ENCODE peak calls at places on chromosomes 2 and 18, in six cellular contexts. One of them, this sample, is unnamed.

GRCh38 chr2:137659616-137660015 is 304.7 kb upstream of the HNMT start:
- DNase-seq in uterus: no peak
- DNase-seq in H54: no peak
- DNase-seq in GM12891: no peak
- DNase-seq in A549: no peak
- DNase-seq in ovary: no peak
- DNase-seq in this sample: no peak

GRCh38 chr2:177471990-177472389 is 79.4 kb downstream of the AGPS start:
- DNase-seq in ovary: no peak
- DNase-seq in GM12891: no peak
- DNase-seq in uterus: no peak
- DNase-seq in H54: no peak
- DNase-seq in A549: no peak
- DNase-seq in this sample: peak; percentile 16

GRCh38 chr18:9404565-9405060 is 70.0 kb downstream of the TWSG1 start:
- DNase-seq in uterus: no peak
- DNase-seq in GM12891: peak; percentile 25
- DNase-seq in ovary: no peak
- DNase-seq in H54: no peak
- DNase-seq in A549: no peak
- DNase-seq in this sample: peak; percentile 50

GRCh38 chr18:41754332-41754731 is 200.7 kb upstream of the PIK3C3 start:
- DNase-seq in uterus: no peak
- DNase-seq in ovary: no peak
- DNase-seq in H54: no peak
- DNase-seq in GM12891: no peak
- DNase-seq in A549: no peak
- DNase-seq in this sample: no peak

GRCh38 chr18:13070460-13070859 is 79.3 kb downstream of the CEP192 start:
- DNase-seq in GM12891: no peak
- DNase-seq in A549: no peak
- DNase-seq in uterus: no peak
- DNase-seq in ovary: no peak
- DNase-seq in H54: no peak
- DNase-seq in this sample: no peak

GRCh38 chr2:40103163-40103562 is 324.1 kb upstream of the THUMPD2 start:
- DNase-seq in H54: no peak
- DNase-seq in uterus: no peak
- DNase-seq in A549: no peak
- DNase-seq in GM12891: no peak
- DNase-seq in ovary: no peak
- DNase-seq in this sample: no peak

GRCh38 chr18:21391074-21391673 is 149.1 kb downstream of the GREB1L start:
- DNase-seq in ovary: no peak
- DNase-seq in A549: peak; percentile 4
- DNase-seq in H54: peak; percentile 2
- DNase-seq in GM12891: no peak
- DNase-seq in uterus: no peak
- DNase-seq in this sample: no peak

GRCh38 chr18:79506191-79507075 is 110.7 kb downstream of the NFATC1 start:
- DNase-seq in uterus: peak; percentile 63
- DNase-seq in ovary: peak; percentile 14
- DNase-seq in A549: no peak
- DNase-seq in H54: no peak
- DNase-seq in GM12891: no peak
- DNase-seq in this sample: peak; percentile 52

GRCh38 chr2:110104025-110104771 is 11.4 kb downstream of the MALL start:
- DNase-seq in A549: no peak
- DNase-seq in uterus: no peak
- DNase-seq in H54: no peak
- DNase-seq in GM12891: no peak
- DNase-seq in ovary: no peak
- DNase-seq in this sample: no peak

GRCh38 chr2:158743466-158743865 is 51.7 kb upstream of the DAPL1 start:
- DNase-seq in H54: no peak
- DNase-seq in GM12891: no peak
- DNase-seq in ovary: peak; percentile 19
- DNase-seq in uterus: no peak
- DNase-seq in A549: no peak
- DNase-seq in this sample: no peak

GRCh38 chr2:100895402-100895801 is 75.5 kb downstream of the NPAS2 start:
- DNase-seq in uterus: no peak
- DNase-seq in A549: no peak
- DNase-seq in H54: no peak
- DNase-seq in GM12891: no peak
- DNase-seq in ovary: no peak
- DNase-seq in this sample: peak; percentile 71

GRCh38 chr2:39470580-39470979 is 33.5 kb upstream of the MAP4K3 start:
- DNase-seq in GM12891: no peak
- DNase-seq in uterus: no peak
- DNase-seq in A549: no peak
- DNase-seq in H54: no peak
- DNase-seq in ovary: no peak
- DNase-seq in this sample: no peak

GRCh38 chr2:48313036-48313877 is 216.7 kb upstream of the STON1 start:
- DNase-seq in GM12891: no peak
- DNase-seq in uterus: no peak
- DNase-seq in A549: no peak
- DNase-seq in H54: no peak
- DNase-seq in ovary: no peak
- DNase-seq in this sample: peak; percentile 44

GRCh38 chr2:118032169-118033013 is 18.5 kb upstream of the CCDC93 start:
- DNase-seq in uterus: no peak
- DNase-seq in H54: no peak
- DNase-seq in A549: peak; percentile 29
- DNase-seq in GM12891: no peak
- DNase-seq in ovary: no peak
- DNase-seq in this sample: peak; percentile 34

GRCh38 chr18:79433431-79433830 is 37.7 kb downstream of the NFATC1 start:
- DNase-seq in GM12891: no peak
- DNase-seq in H54: no peak
- DNase-seq in uterus: no peak
- DNase-seq in A549: no peak
- DNase-seq in ovary: no peak
- DNase-seq in this sample: no peak

GRCh38 chr18:75221397-75221796 is 10.8 kb downstream of the TSHZ1 start:
- DNase-seq in H54: no peak
- DNase-seq in A549: no peak
- DNase-seq in uterus: no peak
- DNase-seq in ovary: no peak
- DNase-seq in GM12891: no peak
- DNase-seq in this sample: no peak

GRCh38 chr18:51537487-51537886 is 340.0 kb upstream of the MEX3C start:
- DNase-seq in GM12891: no peak
- DNase-seq in A549: no peak
- DNase-seq in uterus: no peak
- DNase-seq in ovary: no peak
- DNase-seq in H54: no peak
- DNase-seq in this sample: no peak

GRCh38 chr2:124482551-124482950 is 457.5 kb downstream of the CNTNAP5 start:
- DNase-seq in A549: no peak
- DNase-seq in GM12891: no peak
- DNase-seq in ovary: no peak
- DNase-seq in uterus: no peak
- DNase-seq in H54: no peak
- DNase-seq in this sample: no peak

GRCh38 chr2:86414996-86415395 is 26.2 kb upstream of the KDM3A start:
- DNase-seq in ovary: no peak
- DNase-seq in GM12891: no peak
- DNase-seq in A549: no peak
- DNase-seq in uterus: no peak
- DNase-seq in H54: no peak
- DNase-seq in this sample: no peak

GRCh38 chr2:46645681-46646162 is 166.4 kb downstream of the TMEM247 start:
- DNase-seq in ovary: peak; percentile 64
- DNase-seq in uterus: peak; percentile 52
- DNase-seq in A549: no peak
- DNase-seq in GM12891: no peak
- DNase-seq in H54: no peak
- DNase-seq in this sample: peak; percentile 45

GRCh38 chr2:180006236-180006635 is 861 bp downstream of the CWC22 start:
- DNase-seq in H54: no peak
- DNase-seq in uterus: no peak
- DNase-seq in ovary: no peak
- DNase-seq in A549: no peak
- DNase-seq in GM12891: no peak
- DNase-seq in this sample: peak; percentile 60

GRCh38 chr2:146621656-146622055 is 1223.2 kb upstream of the ACVR2A start:
- DNase-seq in ovary: no peak
- DNase-seq in A549: no peak
- DNase-seq in uterus: no peak
- DNase-seq in H54: no peak
- DNase-seq in GM12891: no peak
- DNase-seq in this sample: no peak

GRCh38 chr18:67381608-67382150 is 134.8 kb downstream of the DSEL start:
- DNase-seq in H54: no peak
- DNase-seq in A549: no peak
- DNase-seq in ovary: no peak
- DNase-seq in uterus: no peak
- DNase-seq in GM12891: no peak
- DNase-seq in this sample: no peak

GRCh38 chr18:41121116-41121826 is 833.8 kb upstream of the PIK3C3 start:
- DNase-seq in A549: no peak
- DNase-seq in ovary: no peak
- DNase-seq in GM12891: no peak
- DNase-seq in uterus: no peak
- DNase-seq in H54: no peak
- DNase-seq in this sample: no peak

GRCh38 chr2:43773876-43774613 is at the start of gene DYNC2LI1:
- DNase-seq in A549: peak; percentile 96
- DNase-seq in ovary: peak; percentile 78
- DNase-seq in GM12891: peak; percentile 73
- DNase-seq in H54: peak; percentile 92
- DNase-seq in uterus: peak; percentile 78
- DNase-seq in this sample: peak; percentile 93
- TF ChIP-seq POLR2A in A549: peak; percentile 82
- TF ChIP-seq POLR2A in ovary: peak; percentile 72
- TF ChIP-seq POLR2A in GM12891: no peak
- TF ChIP-seq POLR2A in H54: peak; percentile 76
- TF ChIP-seq POLR2A in uterus: peak; percentile 49
- TF ChIP-seq POLR2A in this sample: peak; percentile 75

DNA sequence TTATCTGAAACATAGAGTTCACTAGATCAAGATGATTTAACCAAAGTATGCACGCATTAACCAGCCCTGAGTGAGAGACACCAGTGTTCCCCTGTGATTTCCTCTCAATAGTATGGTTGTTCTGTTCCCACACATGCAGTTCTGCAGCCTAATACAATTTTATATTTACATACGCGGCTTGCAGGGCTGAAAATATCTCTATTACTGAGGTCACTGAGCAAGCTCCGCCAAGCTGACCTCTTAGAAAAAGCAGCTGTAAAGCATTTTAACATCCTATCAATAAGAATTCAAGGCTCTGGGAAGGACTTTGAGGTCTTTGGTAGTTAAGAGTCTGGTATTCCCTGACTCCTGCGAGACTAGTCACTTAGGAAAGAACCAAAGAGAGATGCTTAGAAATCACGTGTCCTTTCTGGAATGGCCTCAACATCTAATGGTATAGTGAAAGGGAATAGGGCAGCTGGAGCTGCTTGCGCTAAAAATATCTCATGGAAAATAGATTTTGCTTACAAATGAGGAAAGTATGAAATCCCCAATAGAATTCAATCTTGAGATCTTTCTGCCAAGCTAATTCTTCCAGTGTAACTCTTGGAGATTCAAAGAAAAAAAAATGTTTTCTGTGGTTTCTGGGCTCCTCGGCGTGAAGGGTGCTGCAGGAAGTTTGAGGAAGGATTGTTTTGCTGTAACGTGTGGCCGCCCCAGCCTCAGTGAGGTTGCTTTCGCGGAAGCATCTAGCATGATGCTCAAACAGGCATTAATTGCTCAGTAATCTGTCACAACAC is 59.2 kb downstream of the DOCK10 start:
- DNase-seq in uterus: no peak
- DNase-seq in ovary: no peak
- DNase-seq in A549: no peak
- DNase-seq in GM12891: no peak
- DNase-seq in H54: no peak
- DNase-seq in this sample: no peak
- TF ChIP-seq POLR2A in uterus: no peak
- TF ChIP-seq POLR2A in ovary: no peak
- TF ChIP-seq POLR2A in A549: no peak
- TF ChIP-seq POLR2A in GM12891: no peak
- TF ChIP-seq POLR2A in H54: no peak
- TF ChIP-seq POLR2A in this sample: no peak

GRCh38 chr2:200025717-200026116 is 70.3 kb downstream of the MAIP1 start:
- DNase-seq in GM12891: no peak
- DNase-seq in uterus: no peak
- DNase-seq in ovary: no peak
- DNase-seq in H54: no peak
- DNase-seq in A549: no peak
- DNase-seq in this sample: no peak
- TF ChIP-seq POLR2A in GM12891: no peak
- TF ChIP-seq POLR2A in uterus: no peak
- TF ChIP-seq POLR2A in ovary: no peak
- TF ChIP-seq POLR2A in H54: no peak
- TF ChIP-seq POLR2A in A549: no peak
- TF ChIP-seq POLR2A in this sample: no peak

GRCh38 chr2:74472945-74473258 is 422 bp upstream of the MRPL53 start:
- DNase-seq in H54: no peak
- DNase-seq in uterus: no peak
- DNase-seq in ovary: no peak
- DNase-seq in GM12891: no peak
- DNase-seq in A549: no peak
- DNase-seq in this sample: no peak

GRCh38 chr2:74474481-74474880 is 2.0 kb upstream of the MRPL53 start:
- DNase-seq in GM12891: no peak
- DNase-seq in H54: no peak
- DNase-seq in ovary: no peak
- DNase-seq in uterus: no peak
- DNase-seq in A549: no peak
- DNase-seq in this sample: no peak

GRCh38 chr2:74474899-74475298 is 2.4 kb upstream of the MRPL53 start:
- DNase-seq in GM12891: no peak
- DNase-seq in ovary: no peak
- DNase-seq in uterus: no peak
- DNase-seq in H54: no peak
- DNase-seq in A549: no peak
- DNase-seq in this sample: no peak

GRCh38 chr2:74471332-74472065 is 981 bp downstream of the MRPL53 start:
- DNase-seq in A549: no peak
- DNase-seq in ovary: no peak
- DNase-seq in H54: no peak
- DNase-seq in uterus: no peak
- DNase-seq in GM12891: no peak
- DNase-seq in this sample: no peak

GRCh38 chr2:74472086-74472944 is at the start of gene MRPL53:
- DNase-seq in uterus: peak; percentile 93
- DNase-seq in H54: peak; percentile 70
- DNase-seq in A549: peak; percentile 70
- DNase-seq in ovary: peak; percentile 92
- DNase-seq in GM12891: peak; percentile 77
- DNase-seq in this sample: peak; percentile 96
- TF ChIP-seq POLR2A in uterus: peak; percentile 55
- TF ChIP-seq POLR2A in H54: peak; percentile 78
- TF ChIP-seq POLR2A in A549: peak; percentile 94
- TF ChIP-seq POLR2A in ovary: peak; percentile 70
- TF ChIP-seq POLR2A in GM12891: peak; percentile 97
- TF ChIP-seq POLR2A in this sample: peak; percentile 99

GRCh38 chr2:150487537-150488429 is at the start of gene RND3:
- DNase-seq in uterus: peak; percentile 95
- DNase-seq in GM12891: peak; percentile 24
- DNase-seq in H54: peak; percentile 72
- DNase-seq in ovary: peak; percentile 85
- DNase-seq in A549: peak; percentile 86
- DNase-seq in this sample: peak; percentile 64
- TF ChIP-seq POLR2A in uterus: peak; percentile 90
- TF ChIP-seq POLR2A in GM12891: no peak
- TF ChIP-seq POLR2A in H54: peak; percentile 99
- TF ChIP-seq POLR2A in ovary: peak; percentile 76
- TF ChIP-seq POLR2A in A549: peak; percentile 100
- TF ChIP-seq POLR2A in this sample: no peak

This sample was measured in erythroblast.